ENCODE peak calls at places on chromosomes 4 and X, in six cellular contexts. C is substantia nigra; W is smooth muscle cell of the brain vasculature; N is activated naive CD8-positive, alpha-beta T cell treated with anti-CD3 and anti-CD28 coated beads, Interleukin-2, amount 50 U/mL, for 24 hours; V is NCI-H2029 treated with DMSO at 0.1 percent for 48 hours; R is NCI-H2171 treated with DMSO at 0.1 percent for 48 hours. X is an unnamed sample.

GRCh38 chr4:97770222-97770621 is 373.1 kb downstream of the STPG2 start:
- DNase-seq in V (no peak), N (no peak), C (no peak), W (no peak), R (no peak), X (no peak)

GRCh38 chr4:83247415-83248357 is 36.9 kb downstream of the COQ2 start:
- DNase-seq in R (no peak), W (no peak), V (no peak), N (no peak), C (no peak), X (no peak)

GRCh38 chr4:2755821-2756690 is at the start of gene TNIP2:
- DNase-seq in C (peak), N (peak), W (no peak), R (peak), V (peak), X (peak)

GRCh38 chr4:119564106-119564505 is 64.5 kb downstream of the PDE5A start:
- DNase-seq in R (no peak), W (no peak), C (no peak), V (no peak), N (no peak), X (no peak)

GRCh38 chrX:119427024-119427794 is 28.1 kb downstream of the SLC25A43 start:
- DNase-seq in V (no peak), R (no peak), C (no peak), W (no peak), N (peak), X (peak)

GRCh38 chrX:23251043-23251442 is 83.6 kb upstream of the PTCHD1 start:
- DNase-seq in W (no peak), R (no peak), V (no peak), N (no peak), C (no peak), X (no peak)

GRCh38 chr4:13481569-13481968 is 2.6 kb downstream of the RAB28 start:
- DNase-seq in W (no peak), N (no peak), R (no peak), V (no peak), C (no peak), X (no peak)

GRCh38 chr4:17613761-17614415 is 553 bp upstream of the MED28 start:
- DNase-seq in C (no peak), R (peak), V (no peak), N (no peak), W (no peak), X (no peak)

GRCh38 chr4:159446266-159446976 is 343.5 kb downstream of the RAPGEF2 start:
- DNase-seq in N (peak), C (peak), W (peak), V (peak), R (peak), X (peak)